ENCODE peak calls at places on chromosome 5, in five cellular contexts. N is K562, K is ovary, M is transverse colon, I is GM12878. Q is an unnamed sample.

GRCh38 chr5:132679166-132679565 is 5.4 kb downstream of the IL4 start:
- DNase-seq in N (no peak), K (no peak), M (no peak), I (no peak), Q (no peak)

GRCh38 chr5:54959673-54960418 is 25.5 kb downstream of the ESM1 start:
- DNase-seq in N (peak; percentile 24), K (no peak), M (peak; percentile 9), I (no peak), Q (no peak)

GRCh38 chr5:85278193-85278592 is 893.5 kb upstream of the EDIL3 start:
- DNase-seq in N (no peak), K (no peak), M (no peak), I (peak; percentile 25), Q (no peak)

GRCh38 chr5:10467281-10468198 is 25.9 kb downstream of the ROPN1L start:
- DNase-seq in N (no peak), K (no peak), M (no peak), I (no peak), Q (no peak)

GRCh38 chr5:39186289-39186688 is 33.1 kb downstream of the FYB1 start:
- DNase-seq in N (no peak), K (no peak), M (no peak), I (no peak), Q (no peak)

GRCh38 chr5:33781286-33781685 is 110.5 kb downstream of the ADAMTS12 start:
- DNase-seq in N (no peak), K (no peak), M (no peak), I (no peak), Q (peak; percentile 9)

GRCh38 chr5:161549106-161549505 is 2.6 kb upstream of the GABRB2 start:
- DNase-seq in N (no peak), K (no peak), M (no peak), I (no peak), Q (no peak)

GRCh38 chr5:107670028-107670926 is 460 bp downstream of the EFNA5 start:
- DNase-seq in N (no peak), K (peak; percentile 17), M (peak; percentile 27), I (no peak), Q (no peak)

GRCh38 chr5:43038523-43038989 is 1.6 kb downstream of the ANXA2R start:
- DNase-seq in N (no peak), K (no peak), M (peak; percentile 23), I (no peak), Q (no peak)

GRCh38 chr5:9183306-9183705 is 362.6 kb downstream of the SEMA5A start:
- DNase-seq in N (no peak), K (no peak), M (no peak), I (no peak), Q (peak; percentile 7)

GRCh38 chr5:169416583-169417196 is 115.8 kb upstream of the SLIT3 start:
- DNase-seq in N (peak; percentile 8), K (no peak), M (peak; percentile 13), I (peak; percentile 44), Q (peak; percentile 26)

GRCh38 chr5:150488519-150489357 is 19.2 kb upstream of the NDST1 start:
- DNase-seq in N (peak; percentile 33), K (peak; percentile 73), M (peak; percentile 49), I (no peak), Q (peak; percentile 55)

GRCh38 chr5:74950836-74951515 is 84.8 kb upstream of the FAM169A start:
- DNase-seq in N (no peak), K (no peak), M (no peak), I (no peak), Q (no peak)

GRCh38 chr5:168607946-168608345 is 28.8 kb upstream of the PANK3 start:
- DNase-seq in N (no peak), K (no peak), M (no peak), I (no peak), Q (no peak)

GRCh38 chr5:128681096-128681495 is 143.1 kb upstream of the FBN2 start:
- DNase-seq in N (no peak), K (no peak), M (no peak), I (no peak), Q (no peak)

GRCh38 chr5:158538506-158539074 is 561.1 kb downstream of the EBF1 start:
- DNase-seq in N (no peak), K (no peak), M (no peak), I (peak; percentile 27), Q (no peak)

GRCh38 chr5:156359452-156359851 is 32.5 kb downstream of the SGCD start:
- DNase-seq in N (no peak), K (no peak), M (no peak), I (no peak), Q (no peak)

GRCh38 chr5:172541764-172542120 is 87.4 kb upstream of the SH3PXD2B start:
- DNase-seq in N (no peak), K (no peak), M (no peak), I (no peak), Q (no peak)

GRCh38 chr5:147685991-147686390 is 96.5 kb downstream of the JAKMIP2 start:
- DNase-seq in N (no peak), K (no peak), M (no peak), I (no peak), Q (no peak)

GRCh38 chr5:180599981-180600553 is 8.8 kb upstream of the SCGB3A1 start:
- DNase-seq in N (no peak), K (no peak), M (no peak), I (no peak), Q (no peak)

GRCh38 chr5:139698461-139699146 is 50.5 kb downstream of the CXXC5 start:
- DNase-seq in N (peak; percentile 28), K (peak; percentile 90), M (peak; percentile 78), I (no peak), Q (peak; percentile 74)

GRCh38 chr5:136199408-136199807 is 6.4 kb upstream of the SMIM32 start:
- DNase-seq in N (no peak), K (no peak), M (no peak), I (no peak), Q (no peak)

GRCh38 chr5:86786955-86787354 is 169.2 kb downstream of the COX7C start:
- DNase-seq in N (no peak), K (no peak), M (no peak), I (no peak), Q (no peak)

GRCh38 chr5:55033568-55033967 is 9.5 kb downstream of the GZMK start:
- DNase-seq in N (no peak), K (no peak), M (no peak), I (no peak), Q (no peak)

GRCh38 chr5:124156408-124157027 is 589.9 kb downstream of the ZNF608 start:
- DNase-seq in N (no peak), K (no peak), M (no peak), I (no peak), Q (no peak)

GRCh38 chr5:41656597-41656996 is 146.2 kb upstream of the PLCXD3 start:
- DNase-seq in N (no peak), K (no peak), M (no peak), I (no peak), Q (no peak)
- TF ChIP-seq EP300 in N (no peak), K (no peak), M (no peak), I (no peak), Q (no peak)

GRCh38 chr5:14962604-14963003 is 91.0 kb upstream of the ANKH start:
- DNase-seq in N (no peak), K (no peak), M (no peak), I (no peak), Q (no peak)

GRCh38 chr5:14956423-14957046 is 85.0 kb upstream of the ANKH start:
- DNase-seq in N (no peak), K (no peak), M (no peak), I (no peak), Q (no peak)

GRCh38 chr5:14958196-14958595 is 86.6 kb upstream of the ANKH start:
- DNase-seq in N (no peak), K (no peak), M (no peak), I (no peak), Q (no peak)

GRCh38 chr5:14959443-14960119 is 88.0 kb upstream of the ANKH start:
- DNase-seq in N (no peak), K (no peak), M (no peak), I (no peak), Q (no peak)

DNA sequence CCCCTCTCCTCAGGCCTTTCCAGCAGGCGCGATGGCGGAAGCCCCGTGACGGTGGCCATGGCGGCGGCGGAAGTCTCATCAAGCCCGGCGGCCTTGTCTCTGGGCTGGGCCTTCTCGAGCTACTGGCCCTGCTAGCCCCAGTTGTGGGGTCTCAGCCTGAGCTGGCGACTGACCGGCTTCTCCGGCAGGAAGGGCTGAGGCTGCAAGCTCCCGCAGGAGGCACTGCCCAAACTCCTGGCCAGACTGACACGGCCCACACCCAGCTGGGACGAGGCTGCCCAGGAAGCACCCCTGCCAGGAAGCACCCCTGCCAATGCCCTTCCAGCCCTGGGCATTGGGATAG is 88.5 kb upstream of the ANKH start:
- DNase-seq in N (no peak), K (no peak), M (no peak), I (no peak), Q (no peak)
- H3K36me3 ChIP-seq in N (no peaks in the 10 kb centered on the region), K (no peaks in the 10 kb centered on the region), M (no peaks in the 10 kb centered on the region), I (no peaks in the 10 kb centered on the region), Q (no peaks in the 10 kb centered on the region)

DNA sequence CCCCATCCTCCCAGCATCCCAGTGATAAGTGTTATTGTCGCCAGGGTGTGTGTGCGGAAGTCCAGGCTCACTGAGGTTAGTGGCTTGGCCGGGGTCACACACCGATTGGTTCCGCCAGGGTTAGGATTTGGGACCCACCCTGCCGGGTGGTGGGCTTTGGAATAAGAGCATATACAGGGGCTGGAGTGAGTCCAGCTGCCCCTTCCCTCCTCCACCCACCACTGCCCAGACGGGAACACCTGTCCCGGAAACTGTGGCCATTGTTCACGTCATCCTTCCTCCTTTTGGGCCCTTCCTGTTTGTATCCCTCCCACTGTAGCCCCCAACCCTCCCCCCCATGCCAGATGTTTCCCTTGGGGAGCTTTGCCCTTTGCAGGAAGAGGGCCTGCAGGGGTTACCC is 5.0 kb downstream of the N4BP3 start:
- DNase-seq in N (no peak), K (no peak), M (no peak), I (no peak), Q (no peak)
- H3K27ac ChIP-seq in N (no peak overlapping the region), K (no peak overlapping the region), M (no peak overlapping the region), I (peak overlapping the region; percentile 72), Q (no peak overlapping the region)

GRCh38 chr5:1638658-1639400 is 115.1 kb upstream of the LPCAT1 start:
- DNase-seq in N (peak; percentile 3), K (no peak), M (no peak), I (no peak), Q (no peak)

GRCh38 chr5:1639757-1640156 is 116.0 kb upstream of the LPCAT1 start:
- DNase-seq in N (peak; percentile 9), K (no peak), M (no peak), I (no peak), Q (no peak)

GRCh38 chr5:1634337-1634661 is 110.5 kb upstream of the LPCAT1 start:
- DNase-seq in N (no peak), K (no peak), M (no peak), I (no peak), Q (no peak)

GRCh38 chr5:1637639-1638481 is 114.1 kb upstream of the LPCAT1 start:
- DNase-seq in N (peak; percentile 11), K (no peak), M (no peak), I (no peak), Q (no peak)

DNA sequence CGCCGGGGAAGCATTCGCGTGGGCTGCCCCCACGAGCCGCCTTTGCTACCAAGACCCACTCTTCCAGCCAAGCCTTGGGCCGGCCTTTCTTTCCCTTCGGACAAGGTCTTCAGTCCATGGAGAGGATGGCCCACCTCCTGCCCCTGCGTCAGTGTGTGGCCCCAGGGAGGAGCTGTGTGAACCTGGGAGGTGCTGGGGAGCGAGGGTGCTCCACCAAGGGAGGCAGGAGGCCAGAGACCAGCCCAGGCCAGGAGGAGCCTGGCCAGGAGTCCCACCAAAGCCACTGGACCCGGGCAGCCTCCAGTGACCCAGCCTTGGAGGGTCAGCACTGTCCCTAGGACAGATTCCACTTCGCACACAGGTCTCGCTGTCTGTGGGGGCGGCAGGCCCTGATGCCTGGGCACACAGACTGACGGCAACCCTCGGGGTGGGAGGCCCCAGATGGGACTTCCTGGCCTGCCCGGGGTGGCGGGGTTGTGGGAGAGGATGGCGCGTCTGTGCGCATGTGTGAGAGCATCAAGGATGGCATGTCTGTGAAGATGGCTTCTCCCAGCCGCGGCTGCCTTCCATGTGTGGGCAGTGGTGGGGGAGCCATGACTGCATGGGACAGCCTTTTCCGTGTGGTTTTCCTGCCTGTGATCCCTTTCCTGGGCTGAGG is 113.3 kb upstream of the LPCAT1 start:
- DNase-seq in N (no peak), K (no peak), M (no peak), I (no peak), Q (no peak)
- TF ChIP-seq EP300 in N (no peak), K (no peak), M (no peak), I (no peak), Q (no peak)

Q was measured in tibial nerve.